ENCODE peak calls at places on chromosomes 7 and 10, in seven cellular contexts. E is AG04450, Z is Panc1, T is endothelial cell of umbilical vein, G is esophagus squamous epithelium, X is fibroblast of lung, N is PC-9. V is an unnamed sample.

GRCh38 chr10:132517951-132518521 is 19.6 kb upstream of the INPP5A start:
- DNase-seq in E (no peak), Z (no peak), T (no peak), G (no peak), X (no peak), N (no peak), V (no peak)

GRCh38 chr10:133458021-133458709 is 4.4 kb downstream of the SCART1 start:
- DNase-seq in E (no peak), Z (no peak), T (no peak), G (no peak), X (no peak), N (no peak), V (no peak)

GRCh38 chr7:152342796-152343195 is 93.0 kb downstream of the KMT2C start:
- DNase-seq in E (no peak), Z (no peak), T (no peak), G (no peak), X (no peak), N (no peak), V (no peak)

GRCh38 chr10:33216661-33217427 is 117.6 kb downstream of the NRP1 start:
- DNase-seq in E (no peak), Z (peak), T (peak), G (no peak), X (no peak), N (peak), V (no peak)

GRCh38 chr10:69994262-69994661 is 58.4 kb upstream of the MACROH2A2 start:
- DNase-seq in E (no peak), Z (no peak), T (peak), G (no peak), X (peak), N (no peak), V (no peak)

GRCh38 chr7:17646181-17646956 is 293.9 kb downstream of the SNX13 start:
- DNase-seq in E (no peak), Z (peak), T (peak), G (no peak), X (peak), N (peak), V (no peak)

GRCh38 chr7:44964831-44965440 is 13.9 kb downstream of the MYO1G start:
- DNase-seq in E (no peak), Z (no peak), T (no peak), G (no peak), X (no peak), N (no peak), V (no peak)

GRCh38 chr10:79094412-79095175 is 25.8 kb downstream of the ZMIZ1 start:
- DNase-seq in E (no peak), Z (no peak), T (no peak), G (no peak), X (no peak), N (no peak), V (no peak)

GRCh38 chr10:132834311-132834761 is 48.4 kb upstream of the NKX6-2 start:
- DNase-seq in E (no peak), Z (no peak), T (no peak), G (no peak), X (no peak), N (no peak), V (no peak)

GRCh38 chr7:36985866-36986402 is 261.6 kb upstream of the AOAH start:
- DNase-seq in E (no peak), Z (no peak), T (no peak), G (no peak), X (no peak), N (no peak), V (no peak)

GRCh38 chr10:110679633-110680472 is 35.7 kb downstream of the RBM20 start:
- DNase-seq in E (no peak), Z (no peak), T (no peak), G (no peak), X (no peak), N (no peak), V (no peak)

GRCh38 chr10:49761789-49762565 is at the start of gene OGDHL:
- DNase-seq in E (no peak), Z (no peak), T (peak), G (no peak), X (peak), N (no peak), V (no peak)

GRCh38 chr7:101688183-101688831 is 59.2 kb upstream of the MYL10 start:
- DNase-seq in E (peak), Z (no peak), T (peak), G (no peak), X (peak), N (no peak), V (no peak)
- H3K4me3 ChIP-seq in E (peak), Z (peak), T (no peak), G (no peak), X (peak), N (peak), V (peak)

GRCh38 chr10:93917064-93917391 is 23.2 kb downstream of the SLC35G1 start:
- DNase-seq in E (no peak), Z (no peak), T (no peak), G (no peak), X (no peak), N (no peak), V (no peak)

GRCh38 chr10:93917814-93918213 is 24.0 kb downstream of the SLC35G1 start:
- DNase-seq in E (no peak), Z (no peak), T (no peak), G (no peak), X (no peak), N (no peak), V (no peak)

GRCh38 chr10:93913706-93914105 is 19.9 kb downstream of the SLC35G1 start:
- DNase-seq in E (no peak), Z (no peak), T (no peak), G (no peak), X (no peak), N (no peak), V (no peak)

GRCh38 chr10:93915603-93916002 is 21.8 kb downstream of the SLC35G1 start:
- DNase-seq in E (no peak), Z (no peak), T (no peak), G (no peak), X (no peak), N (no peak), V (no peak)

GRCh38 chr10:93916257-93917063 is 22.7 kb downstream of the SLC35G1 start:
- DNase-seq in E (peak), Z (no peak), T (peak), G (no peak), X (peak), N (no peak), V (peak)
- TF ChIP-seq CTCF in E (peak), Z (peak), T (peak), G (peak), X (peak), N (peak), V (peak)

GRCh38 chr10:101780187-101780817 is 2.9 kb downstream of the NPM3 start:
- DNase-seq in E (no peak), Z (no peak), T (no peak), G (no peak), X (no peak), N (no peak), V (no peak)
- H3K4me3 ChIP-seq in E (peak), Z (no peak), T (no peak), G (peak), X (peak), N (no peak), V (peak)

GRCh38 chr10:128418819-128419218 is 292.6 kb upstream of the MKI67 start:
- DNase-seq in E (no peak), Z (no peak), T (no peak), G (no peak), X (no peak), N (no peak), V (no peak)

GRCh38 chr10:128411624-128412023 is 285.4 kb upstream of the MKI67 start:
- DNase-seq in E (no peak), Z (no peak), T (no peak), G (no peak), X (no peak), N (no peak), V (no peak)

GRCh38 chr10:128416231-128416630 is 290.0 kb upstream of the MKI67 start:
- DNase-seq in E (no peak), Z (no peak), T (no peak), G (no peak), X (no peak), N (no peak), V (no peak)

GRCh38 chr10:128417776-128418175 is 291.6 kb upstream of the MKI67 start:
- DNase-seq in E (no peak), Z (no peak), T (no peak), G (no peak), X (no peak), N (no peak), V (no peak)

GRCh38 chr10:128414568-128414967 is 288.3 kb upstream of the MKI67 start:
- DNase-seq in E (no peak), Z (no peak), T (no peak), G (no peak), X (no peak), N (no peak), V (no peak)
- TF ChIP-seq CTCF in E (no peak), Z (no peak), T (no peak), G (no peak), X (no peak), N (no peak), V (no peak)

DNA sequence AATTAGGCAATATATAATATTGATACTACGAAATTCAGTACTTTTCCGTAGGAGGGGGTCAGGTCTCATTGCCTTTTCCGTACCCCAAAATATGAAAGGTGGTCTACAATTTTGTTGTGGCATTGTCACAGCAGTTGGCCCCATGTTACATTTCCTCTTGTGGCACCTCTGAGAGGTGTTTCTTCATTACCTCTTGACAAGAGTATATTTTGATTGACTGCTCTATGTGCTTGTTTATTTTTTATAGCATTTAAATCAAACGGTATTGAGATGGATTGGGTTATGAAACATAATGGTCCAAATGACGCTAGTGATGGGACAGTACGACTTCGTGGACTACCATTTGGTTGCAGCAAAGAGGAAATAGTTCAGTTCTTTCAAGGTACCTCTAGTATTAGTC is 4.2 kb upstream of the PBLD start:
- DNase-seq in E (no peak), Z (no peak), T (no peak), G (no peak), X (no peak), N (no peak), V (no peak)
- H3K4me3 ChIP-seq in E (no peak), Z (no peak), T (no peak), G (no peak), X (peak), N (peak), V (no peak)

GRCh38 chr7:50534690-50535290 is 30.4 kb downstream of the DDC start:
- DNase-seq in E (peak), Z (peak), T (peak), G (no peak), X (peak), N (peak), V (peak)
- TF ChIP-seq CTCF in E (peak), Z (no peak), T (no peak), G (no peak), X (no peak), N (no peak), V (peak)

GRCh38 chr10:95542761-95543160 is 18.4 kb downstream of the SORBS1 start:
- DNase-seq in E (no peak), Z (no peak), T (no peak), G (no peak), X (no peak), N (no peak), V (no peak)
- H3K4me3 ChIP-seq in E (no peak), Z (no peak), T (no peak), G (no peak), X (no peak), N (no peak), V (no peak)

GRCh38 chr7:2519119-2519930 is at the start of gene LFNG:
- DNase-seq in E (peak), Z (no peak), T (peak), G (no peak), X (peak), N (peak), V (no peak)

GRCh38 chr7:2518737-2519118 is 846 bp upstream of the LFNG start:
- DNase-seq in E (no peak), Z (no peak), T (no peak), G (no peak), X (no peak), N (no peak), V (no peak)

GRCh38 chr7:2520808-2521146 is 1.2 kb downstream of the LFNG start:
- DNase-seq in E (no peak), Z (no peak), T (no peak), G (no peak), X (no peak), N (no peak), V (no peak)

GRCh38 chr7:2521341-2521745 is 1.8 kb downstream of the LFNG start:
- DNase-seq in E (no peak), Z (no peak), T (no peak), G (no peak), X (no peak), N (no peak), V (no peak)

DNA sequence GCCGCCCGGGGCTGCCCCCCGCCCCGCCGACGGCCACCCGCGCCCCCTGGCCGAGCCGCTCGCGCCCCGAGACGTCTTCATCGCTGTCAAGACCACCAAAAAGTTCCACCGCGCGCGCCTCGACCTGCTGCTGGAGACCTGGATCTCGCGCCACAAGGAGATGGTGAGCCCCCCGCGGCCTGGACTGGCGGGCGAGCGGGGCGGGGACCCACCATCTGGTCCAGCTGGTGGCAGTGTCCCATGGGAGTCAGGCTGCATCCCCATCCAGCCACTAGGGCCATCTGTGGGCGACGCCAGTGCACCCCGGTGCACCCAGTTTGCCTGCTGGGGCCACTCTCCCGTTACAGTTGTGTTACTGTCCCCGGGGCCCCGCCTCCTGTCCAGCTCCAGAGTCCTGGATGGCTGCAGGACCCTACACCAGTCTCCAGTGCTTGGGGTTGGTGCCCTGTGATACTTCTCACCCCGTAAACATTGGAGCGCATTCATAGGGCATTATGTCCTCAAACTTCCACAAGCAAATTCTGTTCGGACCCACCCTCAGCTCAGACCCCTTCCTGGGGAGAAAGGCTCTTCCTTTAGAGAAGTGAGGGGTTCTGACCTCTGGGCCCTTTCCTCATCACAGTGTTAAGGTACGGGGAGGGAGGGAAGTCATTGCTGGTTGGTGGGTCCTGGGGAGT is 695 bp downstream of the LFNG start:
- DNase-seq in E (no peak), Z (no peak), T (no peak), G (no peak), X (no peak), N (peak), V (no peak)
- TF ChIP-seq CTCF in E (peak), Z (no peak), T (peak), G (no peak), X (peak), N (no peak), V (no peak)

V was measured in epithelial cell of proximal tubule.